ENCODE peak calls at places on chromosome 21, in five cellular contexts. One of them, this sample, is unnamed.

GRCh38 chr21:45282283-45283018 is 5.2 kb downstream of the POFUT2 start:
- DNase-seq in tibial nerve: no peak
- DNase-seq in heart right ventricle: no peak
- DNase-seq in fibroblast of lung: no peak
- DNase-seq in lower lobe of right lung: peak; percentile 22
- DNase-seq in this sample: no peak

GRCh38 chr21:45322231-45322959 is 34.7 kb upstream of the POFUT2 start:
- DNase-seq in tibial nerve: no peak
- DNase-seq in heart right ventricle: no peak
- DNase-seq in fibroblast of lung: no peak
- DNase-seq in lower lobe of right lung: no peak
- DNase-seq in this sample: no peak

GRCh38 chr21:26684866-26685265 is 111.8 kb upstream of the CYYR1 start:
- DNase-seq in tibial nerve: no peak
- DNase-seq in heart right ventricle: no peak
- DNase-seq in fibroblast of lung: no peak
- DNase-seq in lower lobe of right lung: no peak
- DNase-seq in this sample: no peak

GRCh38 chr21:45818904-45819285 is 162.7 kb upstream of the COL6A1 start:
- DNase-seq in tibial nerve: no peak
- DNase-seq in heart right ventricle: no peak
- DNase-seq in fibroblast of lung: peak; percentile 86
- DNase-seq in lower lobe of right lung: no peak
- DNase-seq in this sample: peak; percentile 91

GRCh38 chr21:38925923-38926322 is 120.2 kb downstream of the ETS2 start:
- DNase-seq in tibial nerve: peak; percentile 56
- DNase-seq in heart right ventricle: peak; percentile 71
- DNase-seq in fibroblast of lung: peak; percentile 97
- DNase-seq in lower lobe of right lung: no peak
- DNase-seq in this sample: peak; percentile 94

GRCh38 chr21:18608226-18608625 is 204.6 kb upstream of the TMPRSS15 start:
- DNase-seq in tibial nerve: no peak
- DNase-seq in heart right ventricle: no peak
- DNase-seq in fibroblast of lung: no peak
- DNase-seq in lower lobe of right lung: no peak
- DNase-seq in this sample: no peak

GRCh38 chr21:45310446-45310845 is 22.8 kb upstream of the POFUT2 start:
- DNase-seq in tibial nerve: no peak
- DNase-seq in heart right ventricle: no peak
- DNase-seq in fibroblast of lung: no peak
- DNase-seq in lower lobe of right lung: peak; percentile 30
- DNase-seq in this sample: no peak

GRCh38 chr21:42724226-42724920 is 71.0 kb downstream of the PDE9A start:
- DNase-seq in tibial nerve: no peak
- DNase-seq in heart right ventricle: peak; percentile 44
- DNase-seq in fibroblast of lung: peak; percentile 95
- DNase-seq in lower lobe of right lung: no peak
- DNase-seq in this sample: peak; percentile 83

GRCh38 chr21:45040114-45040715 is 34.2 kb upstream of the ADARB1 start:
- DNase-seq in tibial nerve: no peak
- DNase-seq in heart right ventricle: no peak
- DNase-seq in fibroblast of lung: no peak
- DNase-seq in lower lobe of right lung: no peak
- DNase-seq in this sample: no peak

GRCh38 chr21:45405271-45405818 is 380 bp downstream of the COL18A1 start:
- DNase-seq in tibial nerve: peak; percentile 31
- DNase-seq in heart right ventricle: peak; percentile 67
- DNase-seq in fibroblast of lung: peak; percentile 33
- DNase-seq in lower lobe of right lung: peak; percentile 52
- DNase-seq in this sample: no peak

GRCh38 chr21:17780539-17780938 is 38.6 kb downstream of the C21orf91 start:
- DNase-seq in tibial nerve: no peak
- DNase-seq in heart right ventricle: no peak
- DNase-seq in fibroblast of lung: peak; percentile 8
- DNase-seq in lower lobe of right lung: no peak
- DNase-seq in this sample: no peak

GRCh38 chr21:46354046-46354445 is 30.1 kb downstream of the PCNT start:
- DNase-seq in tibial nerve: no peak
- DNase-seq in heart right ventricle: no peak
- DNase-seq in fibroblast of lung: no peak
- DNase-seq in lower lobe of right lung: no peak
- DNase-seq in this sample: no peak

GRCh38 chr21:44751186-44751798 is 39.9 kb upstream of the TSPEAR start:
- DNase-seq in tibial nerve: no peak
- DNase-seq in heart right ventricle: no peak
- DNase-seq in fibroblast of lung: no peak
- DNase-seq in lower lobe of right lung: no peak
- DNase-seq in this sample: no peak

GRCh38 chr21:35921471-35921870 is 138.9 kb downstream of the SETD4 start:
- DNase-seq in tibial nerve: no peak
- DNase-seq in heart right ventricle: no peak
- DNase-seq in fibroblast of lung: no peak
- DNase-seq in lower lobe of right lung: no peak
- DNase-seq in this sample: no peak

GRCh38 chr21:19648376-19648775 is 1244.8 kb upstream of the TMPRSS15 start:
- DNase-seq in tibial nerve: no peak
- DNase-seq in heart right ventricle: no peak
- DNase-seq in fibroblast of lung: no peak
- DNase-seq in lower lobe of right lung: no peak
- DNase-seq in this sample: no peak

GRCh38 chr21:29104239-29104708 is 26.2 kb upstream of the MAP3K7CL start:
- DNase-seq in tibial nerve: no peak
- DNase-seq in heart right ventricle: no peak
- DNase-seq in fibroblast of lung: peak; percentile 47
- DNase-seq in lower lobe of right lung: no peak
- DNase-seq in this sample: no peak

GRCh38 chr21:20728691-20729090 is 269.5 kb upstream of the NCAM2 start:
- DNase-seq in tibial nerve: no peak
- DNase-seq in heart right ventricle: no peak
- DNase-seq in fibroblast of lung: no peak
- DNase-seq in lower lobe of right lung: no peak
- DNase-seq in this sample: no peak

GRCh38 chr21:46206163-46207005 is 22.1 kb upstream of the SPATC1L start:
- DNase-seq in tibial nerve: no peak
- DNase-seq in heart right ventricle: no peak
- DNase-seq in fibroblast of lung: no peak
- DNase-seq in lower lobe of right lung: peak; percentile 35
- DNase-seq in this sample: no peak

GRCh38 chr21:42668193-42668592 is 14.8 kb downstream of the PDE9A start:
- DNase-seq in tibial nerve: no peak
- DNase-seq in heart right ventricle: no peak
- DNase-seq in fibroblast of lung: no peak
- DNase-seq in lower lobe of right lung: no peak
- DNase-seq in this sample: no peak

GRCh38 chr21:45388611-45389296 is 16.2 kb upstream of the COL18A1 start:
- DNase-seq in tibial nerve: no peak
- DNase-seq in heart right ventricle: no peak
- DNase-seq in fibroblast of lung: no peak
- DNase-seq in lower lobe of right lung: peak; percentile 30
- DNase-seq in this sample: no peak

GRCh38 chr21:27796106-27796505 is 829.2 kb upstream of the ADAMTS5 start:
- DNase-seq in tibial nerve: no peak
- DNase-seq in heart right ventricle: no peak
- DNase-seq in fibroblast of lung: peak; percentile 50
- DNase-seq in lower lobe of right lung: no peak
- DNase-seq in this sample: peak; percentile 64

GRCh38 chr21:45836268-45836655 is 145.3 kb upstream of the COL6A1 start:
- DNase-seq in tibial nerve: no peak
- DNase-seq in heart right ventricle: no peak
- DNase-seq in fibroblast of lung: peak; percentile 33
- DNase-seq in lower lobe of right lung: no peak
- DNase-seq in this sample: peak; percentile 17

GRCh38 chr21:39525601-39526000 is 73.8 kb downstream of the SH3BGR start:
- DNase-seq in tibial nerve: no peak
- DNase-seq in heart right ventricle: no peak
- DNase-seq in fibroblast of lung: no peak
- DNase-seq in lower lobe of right lung: no peak
- DNase-seq in this sample: no peak

GRCh38 chr21:35649186-35649585 is 411.1 kb downstream of the SETD4 start:
- DNase-seq in tibial nerve: no peak
- DNase-seq in heart right ventricle: no peak
- DNase-seq in fibroblast of lung: peak; percentile 57
- DNase-seq in lower lobe of right lung: no peak
- DNase-seq in this sample: peak; percentile 59

GRCh38 chr21:22993822-22994574 is 1995.8 kb downstream of the NCAM2 start:
- DNase-seq in tibial nerve: no peak
- DNase-seq in heart right ventricle: no peak
- DNase-seq in fibroblast of lung: no peak
- DNase-seq in lower lobe of right lung: no peak
- DNase-seq in this sample: no peak

GRCh38 chr21:45505416-45506021 is 36.7 kb downstream of the SLC19A1 start:
- DNase-seq in tibial nerve: no peak
- DNase-seq in heart right ventricle: no peak
- DNase-seq in fibroblast of lung: no peak
- DNase-seq in lower lobe of right lung: peak; percentile 52
- DNase-seq in this sample: no peak

GRCh38 chr21:46622226-46622625 is 13.2 kb upstream of the PRMT2 start:
- DNase-seq in tibial nerve: no peak
- DNase-seq in heart right ventricle: no peak
- DNase-seq in fibroblast of lung: no peak
- DNase-seq in lower lobe of right lung: peak; percentile 70
- DNase-seq in this sample: peak; percentile 92

GRCh38 chr21:44984792-44985440 is 45.1 kb downstream of the SLX9 start:
- DNase-seq in tibial nerve: no peak
- DNase-seq in heart right ventricle: no peak
- DNase-seq in fibroblast of lung: no peak
- DNase-seq in lower lobe of right lung: peak; percentile 42
- DNase-seq in this sample: no peak

GRCh38 chr21:17848228-17848627 is 29.1 kb upstream of the C21orf91 start:
- DNase-seq in tibial nerve: peak; percentile 14
- DNase-seq in heart right ventricle: peak; percentile 9
- DNase-seq in fibroblast of lung: peak; percentile 97
- DNase-seq in lower lobe of right lung: no peak
- DNase-seq in this sample: peak; percentile 97

GRCh38 chr21:38751379-38752050 is 54.2 kb upstream of the ETS2 start:
- DNase-seq in tibial nerve: peak; percentile 78
- DNase-seq in heart right ventricle: peak; percentile 47
- DNase-seq in fibroblast of lung: peak; percentile 81
- DNase-seq in lower lobe of right lung: peak; percentile 81
- DNase-seq in this sample: peak; percentile 76

GRCh38 chr21:29656504-29657227 is 283.1 kb downstream of the GRIK1 start:
- DNase-seq in tibial nerve: no peak
- DNase-seq in heart right ventricle: no peak
- DNase-seq in fibroblast of lung: peak; percentile 98
- DNase-seq in lower lobe of right lung: no peak
- DNase-seq in this sample: peak; percentile 86

GRCh38 chr21:40507978-40508377 is 339.0 kb downstream of the DSCAM start:
- DNase-seq in tibial nerve: no peak
- DNase-seq in heart right ventricle: no peak
- DNase-seq in fibroblast of lung: peak; percentile 82
- DNase-seq in lower lobe of right lung: no peak
- DNase-seq in this sample: peak; percentile 53

GRCh38 chr21:45228171-45228641 is 59.5 kb downstream of the POFUT2 start:
- DNase-seq in tibial nerve: peak; percentile 67
- DNase-seq in heart right ventricle: no peak
- DNase-seq in fibroblast of lung: peak; percentile 99
- DNase-seq in lower lobe of right lung: no peak
- DNase-seq in this sample: peak; percentile 99

GRCh38 chr21:42629856-42630410 is 23.5 kb upstream of the PDE9A start:
- DNase-seq in tibial nerve: no peak
- DNase-seq in heart right ventricle: no peak
- DNase-seq in fibroblast of lung: no peak
- DNase-seq in lower lobe of right lung: peak; percentile 15
- DNase-seq in this sample: no peak

GRCh38 chr21:45041351-45041805 is 33.0 kb upstream of the ADARB1 start:
- DNase-seq in tibial nerve: peak; percentile 91
- DNase-seq in heart right ventricle: no peak
- DNase-seq in fibroblast of lung: peak; percentile 40
- DNase-seq in lower lobe of right lung: peak; percentile 79
- DNase-seq in this sample: peak; percentile 71

GRCh38 chr21:33931799-33932390 is 16.3 kb upstream of the ATP5PO start:
- DNase-seq in tibial nerve: no peak
- DNase-seq in heart right ventricle: no peak
- DNase-seq in fibroblast of lung: no peak
- DNase-seq in lower lobe of right lung: no peak
- DNase-seq in this sample: no peak
- H3K4me3 ChIP-seq in tibial nerve: peak overlapping the region; percentile 35
- H3K4me3 ChIP-seq in heart right ventricle: peak overlapping the region; percentile 46
- H3K4me3 ChIP-seq in fibroblast of lung: peak overlapping the region; percentile 40
- H3K4me3 ChIP-seq in lower lobe of right lung: peak overlapping the region; percentile 53
- H3K4me3 ChIP-seq in this sample: peak overlapping the region; percentile 38

GRCh38 chr21:15431053-15431452 is 298.7 kb upstream of the USP25 start:
- DNase-seq in tibial nerve: no peak
- DNase-seq in heart right ventricle: no peak
- DNase-seq in fibroblast of lung: no peak
- DNase-seq in lower lobe of right lung: no peak
- DNase-seq in this sample: no peak
- TF ChIP-seq CTCF in tibial nerve: no peak
- TF ChIP-seq CTCF in heart right ventricle: no peak
- TF ChIP-seq CTCF in fibroblast of lung: no peak
- TF ChIP-seq CTCF in lower lobe of right lung: no peak
- TF ChIP-seq CTCF in this sample: no peak

GRCh38 chr21:16196521-16197208 is 466.9 kb downstream of the USP25 start:
- DNase-seq in tibial nerve: no peak
- DNase-seq in heart right ventricle: no peak
- DNase-seq in fibroblast of lung: peak; percentile 50
- DNase-seq in lower lobe of right lung: no peak
- DNase-seq in this sample: peak; percentile 69
- H3K4me3 ChIP-seq in tibial nerve: peak overlapping the region; percentile 28
- H3K4me3 ChIP-seq in heart right ventricle: peak overlapping the region; percentile 59
- H3K4me3 ChIP-seq in fibroblast of lung: peak overlapping the region; percentile 49
- H3K4me3 ChIP-seq in lower lobe of right lung: peak overlapping the region; percentile 45
- H3K4me3 ChIP-seq in this sample: peak overlapping the region; percentile 48

DNA sequence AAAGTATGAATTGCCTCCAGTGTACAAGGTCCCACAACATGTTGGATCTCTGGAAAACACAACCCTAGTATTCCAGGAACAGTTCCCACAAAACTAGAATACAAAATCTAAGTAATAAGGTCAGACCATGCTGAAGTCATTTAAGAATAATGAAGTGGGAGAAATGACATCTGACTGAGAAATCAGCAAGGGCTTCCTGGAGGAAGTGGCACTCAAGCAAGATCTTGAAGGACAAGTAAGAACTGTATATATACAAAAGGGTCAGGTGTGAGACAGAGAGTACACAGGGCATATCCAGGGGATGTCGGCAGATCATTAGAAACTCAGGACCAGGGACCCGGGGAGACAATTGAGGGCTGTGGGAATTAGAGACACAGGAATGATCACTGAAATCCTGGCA is 18.7 kb downstream of the MIS18A start:
- DNase-seq in tibial nerve: no peak
- DNase-seq in heart right ventricle: no peak
- DNase-seq in fibroblast of lung: no peak
- DNase-seq in lower lobe of right lung: no peak
- DNase-seq in this sample: no peak
- TF ChIP-seq CTCF in tibial nerve: no peak
- TF ChIP-seq CTCF in heart right ventricle: no peak
- TF ChIP-seq CTCF in fibroblast of lung: no peak
- TF ChIP-seq CTCF in lower lobe of right lung: no peak
- TF ChIP-seq CTCF in this sample: no peak

GRCh38 chr21:37281993-37282392 is 14.9 kb upstream of the VPS26C start:
- DNase-seq in tibial nerve: no peak
- DNase-seq in heart right ventricle: no peak
- DNase-seq in fibroblast of lung: no peak
- DNase-seq in lower lobe of right lung: no peak
- DNase-seq in this sample: no peak
- H3K4me3 ChIP-seq in tibial nerve: no peak overlapping the region
- H3K4me3 ChIP-seq in heart right ventricle: no peak overlapping the region
- H3K4me3 ChIP-seq in fibroblast of lung: no peak overlapping the region
- H3K4me3 ChIP-seq in lower lobe of right lung: peak overlapping the region; percentile 30
- H3K4me3 ChIP-seq in this sample: no peak overlapping the region

GRCh38 chr21:31873696-31874599 is 1.1 kb downstream of the HUNK start:
- DNase-seq in tibial nerve: peak; percentile 35
- DNase-seq in heart right ventricle: no peak
- DNase-seq in fibroblast of lung: peak; percentile 25
- DNase-seq in lower lobe of right lung: peak; percentile 57
- DNase-seq in this sample: no peak
- TF ChIP-seq CTCF in tibial nerve: peak; percentile 64
- TF ChIP-seq CTCF in heart right ventricle: peak; percentile 62
- TF ChIP-seq CTCF in fibroblast of lung: peak; percentile 25
- TF ChIP-seq CTCF in lower lobe of right lung: peak; percentile 44
- TF ChIP-seq CTCF in this sample: peak; percentile 36

This sample was measured in astrocyte of the spinal cord.